ENCODE peak calls at places on chromosomes 13 and 19, in four cellular contexts. S is NCI-H460; F is stimulated activated CD4-positive, alpha-beta T cell treated with anti-CD3 and anti-CD28 coated beads, TNF-alpha, amount 100 ng/mL, for 24 hours; V is fibroblast of pulmonary artery. I is an unnamed sample.
A peak's percentile ranks its signal among the peaks of the same experiment; 100 is the strongest.

GRCh38 chr19:7869910-7870511 is 4.2 kb downstream of the PRR36 start:
- DNase-seq in S (peak; percentile 77), F (no peak), V (peak; percentile 23), I (peak; percentile 84)

GRCh38 chr13:27476943-27477681 is 26.7 kb upstream of the MTIF3 start:
- DNase-seq in V (peak; percentile 7), F (no peak), S (peak; percentile 33), I (no peak)

GRCh38 chr19:50437862-50438449 is 5.3 kb downstream of the MYBPC2 start:
- DNase-seq in S (no peak), F (no peak), V (no peak), I (no peak)

GRCh38 chr13:26618726-26619125 is 61.2 kb downstream of the WASF3 start:
- DNase-seq in F (no peak), S (no peak), V (no peak), I (no peak)

GRCh38 chr13:20125129-20125782 is 35.6 kb downstream of the GJA3 start:
- DNase-seq in S (peak; percentile 42), V (peak; percentile 67), F (no peak), I (no peak)

GRCh38 chr19:54206030-54206830 is 5.6 kb downstream of the RPS9 start:
- DNase-seq in V (no peak), F (no peak), S (no peak), I (no peak)

GRCh38 chr13:41418027-41418426 is 39.3 kb upstream of the RGCC start:
- DNase-seq in S (no peak), V (peak; percentile 45), F (no peak), I (no peak)

GRCh38 chr13:77832339-77833100 is 86.1 kb downstream of the EDNRB start:
- DNase-seq in V (peak; percentile 81), F (no peak), S (no peak), I (no peak)

I was measured in HAP-1.